ENCODE peak calls at places on chromosomes 5 and 9, in ten cellular contexts. One of them, this sample, is unnamed.
A peak's percentile ranks its signal among the peaks of the same experiment; 100 is the strongest.

GRCh38 chr5:61649231-61649630 is 317.2 kb downstream of the ZSWIM6 start:
- DNase-seq in heart right ventricle: no peak
- DNase-seq in lower lobe of right lung: no peak
- DNase-seq in activated B cell treated with CpG ODN at 0.5 μM for 24 hours: no peak
- DNase-seq in CD8-positive, alpha-beta T cell: no peak
- DNase-seq in lower leg skin: no peak
- DNase-seq in progenitor cell of endocrine pancreas: no peak
- DNase-seq in fibroblast of mammary gland: no peak
- DNase-seq in keratinocyte: no peak
- DNase-seq in NB4: no peak
- DNase-seq in this sample: no peak

GRCh38 chr5:179285236-179285635 is 60.0 kb downstream of the ADAMTS2 start:
- DNase-seq in fibroblast of mammary gland: no peak
- DNase-seq in lower lobe of right lung: peak; percentile 53
- DNase-seq in keratinocyte: no peak
- DNase-seq in progenitor cell of endocrine pancreas: no peak
- DNase-seq in CD8-positive, alpha-beta T cell: no peak
- DNase-seq in NB4: no peak
- DNase-seq in heart right ventricle: peak; percentile 83
- DNase-seq in activated B cell treated with CpG ODN at 0.5 μM for 24 hours: no peak
- DNase-seq in lower leg skin: peak; percentile 87
- DNase-seq in this sample: no peak

GRCh38 chr5:146291421-146292074 is 47.1 kb upstream of the POU4F3 start:
- DNase-seq in NB4: peak; percentile 65
- DNase-seq in lower leg skin: no peak
- DNase-seq in lower lobe of right lung: no peak
- DNase-seq in activated B cell treated with CpG ODN at 0.5 μM for 24 hours: no peak
- DNase-seq in progenitor cell of endocrine pancreas: no peak
- DNase-seq in keratinocyte: no peak
- DNase-seq in fibroblast of mammary gland: peak; percentile 62
- DNase-seq in heart right ventricle: no peak
- DNase-seq in CD8-positive, alpha-beta T cell: no peak
- DNase-seq in this sample: peak; percentile 7

GRCh38 chr5:109125755-109126429 is 283.9 kb downstream of the PJA2 start:
- DNase-seq in CD8-positive, alpha-beta T cell: no peak
- DNase-seq in lower lobe of right lung: no peak
- DNase-seq in fibroblast of mammary gland: no peak
- DNase-seq in lower leg skin: no peak
- DNase-seq in heart right ventricle: no peak
- DNase-seq in progenitor cell of endocrine pancreas: no peak
- DNase-seq in NB4: no peak
- DNase-seq in activated B cell treated with CpG ODN at 0.5 μM for 24 hours: no peak
- DNase-seq in keratinocyte: no peak
- DNase-seq in this sample: no peak

GRCh38 chr9:6098431-6098830 is 83.0 kb upstream of the RANBP6 start:
- DNase-seq in heart right ventricle: no peak
- DNase-seq in NB4: no peak
- DNase-seq in activated B cell treated with CpG ODN at 0.5 μM for 24 hours: no peak
- DNase-seq in keratinocyte: no peak
- DNase-seq in progenitor cell of endocrine pancreas: no peak
- DNase-seq in CD8-positive, alpha-beta T cell: no peak
- DNase-seq in lower lobe of right lung: no peak
- DNase-seq in fibroblast of mammary gland: peak; percentile 76
- DNase-seq in lower leg skin: no peak
- DNase-seq in this sample: no peak

GRCh38 chr5:68460147-68460760 is 244.7 kb downstream of the PIK3R1 start:
- DNase-seq in lower leg skin: no peak
- DNase-seq in progenitor cell of endocrine pancreas: no peak
- DNase-seq in heart right ventricle: no peak
- DNase-seq in activated B cell treated with CpG ODN at 0.5 μM for 24 hours: no peak
- DNase-seq in NB4: peak; percentile 75
- DNase-seq in keratinocyte: no peak
- DNase-seq in lower lobe of right lung: no peak
- DNase-seq in fibroblast of mammary gland: peak; percentile 79
- DNase-seq in CD8-positive, alpha-beta T cell: peak; percentile 32
- DNase-seq in this sample: peak; percentile 66

GRCh38 chr9:91282292-91282691 is 79.4 kb downstream of the AUH start:
- DNase-seq in fibroblast of mammary gland: peak; percentile 65
- DNase-seq in CD8-positive, alpha-beta T cell: no peak
- DNase-seq in progenitor cell of endocrine pancreas: no peak
- DNase-seq in keratinocyte: no peak
- DNase-seq in heart right ventricle: no peak
- DNase-seq in lower leg skin: no peak
- DNase-seq in activated B cell treated with CpG ODN at 0.5 μM for 24 hours: no peak
- DNase-seq in lower lobe of right lung: no peak
- DNase-seq in NB4: no peak
- DNase-seq in this sample: no peak

GRCh38 chr9:23341346-23341745 is 484.7 kb downstream of the ELAVL2 start:
- DNase-seq in CD8-positive, alpha-beta T cell: no peak
- DNase-seq in progenitor cell of endocrine pancreas: no peak
- DNase-seq in activated B cell treated with CpG ODN at 0.5 μM for 24 hours: no peak
- DNase-seq in NB4: no peak
- DNase-seq in keratinocyte: no peak
- DNase-seq in lower lobe of right lung: no peak
- DNase-seq in fibroblast of mammary gland: no peak
- DNase-seq in lower leg skin: no peak
- DNase-seq in heart right ventricle: no peak
- DNase-seq in this sample: no peak

GRCh38 chr5:112276996-112277395 is 142.1 kb downstream of the EPB41L4A start:
- DNase-seq in NB4: no peak
- DNase-seq in fibroblast of mammary gland: no peak
- DNase-seq in lower leg skin: no peak
- DNase-seq in activated B cell treated with CpG ODN at 0.5 μM for 24 hours: no peak
- DNase-seq in keratinocyte: no peak
- DNase-seq in CD8-positive, alpha-beta T cell: no peak
- DNase-seq in heart right ventricle: no peak
- DNase-seq in lower lobe of right lung: no peak
- DNase-seq in progenitor cell of endocrine pancreas: no peak
- DNase-seq in this sample: no peak

GRCh38 chr9:14203366-14204056 is 110.4 kb downstream of the NFIB start:
- DNase-seq in fibroblast of mammary gland: peak; percentile 45
- DNase-seq in heart right ventricle: peak; percentile 79
- DNase-seq in keratinocyte: no peak
- DNase-seq in CD8-positive, alpha-beta T cell: no peak
- DNase-seq in lower lobe of right lung: no peak
- DNase-seq in NB4: no peak
- DNase-seq in activated B cell treated with CpG ODN at 0.5 μM for 24 hours: no peak
- DNase-seq in progenitor cell of endocrine pancreas: no peak
- DNase-seq in lower leg skin: peak; percentile 87
- DNase-seq in this sample: no peak

GRCh38 chr9:91907387-91908292 is 42.4 kb downstream of the ROR2 start:
- DNase-seq in CD8-positive, alpha-beta T cell: no peak
- DNase-seq in NB4: no peak
- DNase-seq in lower leg skin: peak; percentile 70
- DNase-seq in heart right ventricle: no peak
- DNase-seq in progenitor cell of endocrine pancreas: no peak
- DNase-seq in lower lobe of right lung: no peak
- DNase-seq in keratinocyte: no peak
- DNase-seq in fibroblast of mammary gland: no peak
- DNase-seq in activated B cell treated with CpG ODN at 0.5 μM for 24 hours: no peak
- DNase-seq in this sample: no peak

GRCh38 chr5:4191024-4191423 is 595.4 kb downstream of the IRX1 start:
- DNase-seq in CD8-positive, alpha-beta T cell: no peak
- DNase-seq in keratinocyte: no peak
- DNase-seq in activated B cell treated with CpG ODN at 0.5 μM for 24 hours: no peak
- DNase-seq in progenitor cell of endocrine pancreas: no peak
- DNase-seq in fibroblast of mammary gland: no peak
- DNase-seq in NB4: peak; percentile 11
- DNase-seq in lower leg skin: no peak
- DNase-seq in lower lobe of right lung: no peak
- DNase-seq in heart right ventricle: no peak
- DNase-seq in this sample: no peak

GRCh38 chr5:158560170-158560569 is 539.5 kb downstream of the EBF1 start:
- DNase-seq in heart right ventricle: peak; percentile 27
- DNase-seq in keratinocyte: no peak
- DNase-seq in activated B cell treated with CpG ODN at 0.5 μM for 24 hours: peak; percentile 48
- DNase-seq in progenitor cell of endocrine pancreas: no peak
- DNase-seq in NB4: peak; percentile 89
- DNase-seq in CD8-positive, alpha-beta T cell: no peak
- DNase-seq in fibroblast of mammary gland: peak; percentile 67
- DNase-seq in lower lobe of right lung: no peak
- DNase-seq in lower leg skin: no peak
- DNase-seq in this sample: peak; percentile 73

GRCh38 chr9:112711050-112711689 is 6.7 kb downstream of the INIP start:
- DNase-seq in activated B cell treated with CpG ODN at 0.5 μM for 24 hours: no peak
- DNase-seq in CD8-positive, alpha-beta T cell: no peak
- DNase-seq in progenitor cell of endocrine pancreas: no peak
- DNase-seq in NB4: peak; percentile 16
- DNase-seq in fibroblast of mammary gland: peak; percentile 54
- DNase-seq in heart right ventricle: no peak
- DNase-seq in keratinocyte: no peak
- DNase-seq in lower lobe of right lung: no peak
- DNase-seq in lower leg skin: no peak
- DNase-seq in this sample: no peak

GRCh38 chr9:112703304-112703703 is 14.6 kb downstream of the INIP start:
- DNase-seq in CD8-positive, alpha-beta T cell: no peak
- DNase-seq in heart right ventricle: no peak
- DNase-seq in lower lobe of right lung: no peak
- DNase-seq in NB4: no peak
- DNase-seq in progenitor cell of endocrine pancreas: no peak
- DNase-seq in activated B cell treated with CpG ODN at 0.5 μM for 24 hours: no peak
- DNase-seq in fibroblast of mammary gland: no peak
- DNase-seq in lower leg skin: no peak
- DNase-seq in keratinocyte: no peak
- DNase-seq in this sample: no peak

GRCh38 chr9:112700080-112700479 is 17.8 kb downstream of the INIP start:
- DNase-seq in lower leg skin: no peak
- DNase-seq in NB4: no peak
- DNase-seq in activated B cell treated with CpG ODN at 0.5 μM for 24 hours: no peak
- DNase-seq in fibroblast of mammary gland: no peak
- DNase-seq in keratinocyte: no peak
- DNase-seq in lower lobe of right lung: no peak
- DNase-seq in progenitor cell of endocrine pancreas: no peak
- DNase-seq in CD8-positive, alpha-beta T cell: no peak
- DNase-seq in heart right ventricle: no peak
- DNase-seq in this sample: no peak

GRCh38 chr9:112705773-112706427 is 12.0 kb downstream of the INIP start:
- DNase-seq in lower leg skin: no peak
- DNase-seq in NB4: peak; percentile 23
- DNase-seq in CD8-positive, alpha-beta T cell: no peak
- DNase-seq in keratinocyte: peak; percentile 23
- DNase-seq in activated B cell treated with CpG ODN at 0.5 μM for 24 hours: no peak
- DNase-seq in lower lobe of right lung: no peak
- DNase-seq in progenitor cell of endocrine pancreas: no peak
- DNase-seq in heart right ventricle: no peak
- DNase-seq in fibroblast of mammary gland: peak; percentile 53
- DNase-seq in this sample: no peak
- TF ChIP-seq CTCF in lower leg skin: no peak
- TF ChIP-seq CTCF in NB4: no peak
- TF ChIP-seq CTCF in CD8-positive, alpha-beta T cell: no peak
- TF ChIP-seq CTCF in keratinocyte: peak; percentile 58
- TF ChIP-seq CTCF in activated B cell treated with CpG ODN at 0.5 μM for 24 hours: no peak
- TF ChIP-seq CTCF in lower lobe of right lung: peak; percentile 37
- TF ChIP-seq CTCF in progenitor cell of endocrine pancreas: peak; percentile 59
- TF ChIP-seq CTCF in heart right ventricle: peak; percentile 21
- TF ChIP-seq CTCF in fibroblast of mammary gland: peak; percentile 36
- TF ChIP-seq CTCF in this sample: no peak

DNA sequence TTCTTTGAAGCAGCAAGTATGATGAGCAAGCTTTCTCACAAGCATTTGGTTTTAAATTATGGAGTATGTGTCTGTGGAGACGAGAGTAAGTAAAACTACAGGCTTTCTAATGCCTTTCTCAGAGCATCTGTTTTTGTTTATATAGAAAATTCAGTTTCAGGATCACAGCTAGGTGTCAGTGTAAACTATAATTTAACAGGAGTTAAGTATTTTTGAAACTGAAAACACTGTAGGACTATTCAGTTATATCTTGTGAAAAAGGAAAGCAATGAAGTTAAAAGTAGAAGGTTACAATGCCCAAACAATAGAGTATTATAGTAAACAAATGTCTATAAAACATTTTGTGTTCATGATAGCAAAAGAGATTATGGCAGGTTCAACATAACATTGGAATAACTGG is 88.6 kb downstream of the JAK2 start:
- DNase-seq in lower leg skin: no peak
- DNase-seq in NB4: no peak
- DNase-seq in progenitor cell of endocrine pancreas: no peak
- DNase-seq in activated B cell treated with CpG ODN at 0.5 μM for 24 hours: no peak
- DNase-seq in fibroblast of mammary gland: no peak
- DNase-seq in keratinocyte: no peak
- DNase-seq in lower lobe of right lung: no peak
- DNase-seq in heart right ventricle: no peak
- DNase-seq in CD8-positive, alpha-beta T cell: no peak
- DNase-seq in this sample: peak; percentile 0
- TF ChIP-seq CTCF in lower leg skin: no peak
- TF ChIP-seq CTCF in NB4: no peak
- TF ChIP-seq CTCF in progenitor cell of endocrine pancreas: no peak
- TF ChIP-seq CTCF in activated B cell treated with CpG ODN at 0.5 μM for 24 hours: no peak
- TF ChIP-seq CTCF in fibroblast of mammary gland: no peak
- TF ChIP-seq CTCF in keratinocyte: no peak
- TF ChIP-seq CTCF in lower lobe of right lung: no peak
- TF ChIP-seq CTCF in heart right ventricle: no peak
- TF ChIP-seq CTCF in CD8-positive, alpha-beta T cell: no peak
- TF ChIP-seq CTCF in this sample: peak; percentile 6

DNA sequence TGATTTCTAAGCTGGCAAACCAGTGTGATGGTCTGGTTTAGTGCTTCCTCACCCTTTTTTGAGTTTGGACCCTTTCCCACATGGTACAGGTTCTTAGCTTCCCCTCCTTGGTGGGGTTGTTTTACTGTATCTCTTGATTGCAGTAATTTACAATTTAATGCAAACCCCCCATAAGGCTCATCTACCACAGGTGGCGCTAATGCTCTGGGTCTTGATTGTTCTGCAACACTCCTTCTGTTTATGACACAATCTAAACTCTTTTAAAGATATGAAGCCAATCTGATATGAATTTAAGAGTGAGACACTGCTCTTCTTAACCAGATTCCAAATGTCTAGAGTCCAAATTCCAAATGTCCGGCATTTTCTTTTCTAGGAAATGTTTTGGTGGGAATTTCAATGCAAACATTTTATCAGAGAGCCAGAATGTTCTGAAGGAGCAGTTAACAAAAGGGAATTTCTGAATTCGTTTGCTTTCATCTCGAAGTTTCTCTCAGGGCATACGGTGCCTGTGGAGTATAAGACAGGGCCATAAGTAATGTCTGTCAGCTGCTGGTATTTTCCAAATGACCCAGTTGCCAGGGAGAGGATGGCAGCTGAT is 246.7 kb downstream of the ARHGAP26 start:
- DNase-seq in fibroblast of mammary gland: peak; percentile 74
- DNase-seq in NB4: peak; percentile 66
- DNase-seq in progenitor cell of endocrine pancreas: no peak
- DNase-seq in activated B cell treated with CpG ODN at 0.5 μM for 24 hours: no peak
- DNase-seq in CD8-positive, alpha-beta T cell: peak; percentile 47
- DNase-seq in lower lobe of right lung: no peak
- DNase-seq in keratinocyte: no peak
- DNase-seq in heart right ventricle: no peak
- DNase-seq in lower leg skin: no peak
- DNase-seq in this sample: no peak
- TF ChIP-seq CTCF in fibroblast of mammary gland: peak; percentile 82
- TF ChIP-seq CTCF in NB4: peak; percentile 54
- TF ChIP-seq CTCF in progenitor cell of endocrine pancreas: peak; percentile 48
- TF ChIP-seq CTCF in activated B cell treated with CpG ODN at 0.5 μM for 24 hours: no peak
- TF ChIP-seq CTCF in CD8-positive, alpha-beta T cell: peak; percentile 38
- TF ChIP-seq CTCF in lower lobe of right lung: peak; percentile 55
- TF ChIP-seq CTCF in keratinocyte: peak; percentile 70
- TF ChIP-seq CTCF in heart right ventricle: peak; percentile 41
- TF ChIP-seq CTCF in lower leg skin: no peak
- TF ChIP-seq CTCF in this sample: peak; percentile 72

DNA sequence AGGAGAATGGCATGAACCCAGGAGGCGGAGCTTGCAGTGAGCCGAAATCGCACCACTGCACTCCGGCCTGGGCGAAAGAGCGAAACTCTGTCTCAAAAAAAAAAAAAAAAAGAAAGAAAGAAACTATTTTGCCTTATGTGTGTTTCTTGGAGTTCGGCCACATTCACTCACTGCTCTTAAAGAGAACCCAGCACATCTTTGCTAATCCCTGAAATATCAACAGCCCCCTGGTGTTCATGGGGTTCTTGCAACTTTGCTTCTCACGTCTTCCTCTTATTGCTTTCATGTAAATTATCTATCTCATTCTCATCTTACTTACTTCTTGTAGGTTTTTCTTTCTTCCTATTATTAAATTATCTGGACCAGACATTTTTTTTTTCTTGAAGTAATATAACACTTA is 126.3 kb upstream of the ASTN2 start:
- DNase-seq in CD8-positive, alpha-beta T cell: no peak
- DNase-seq in fibroblast of mammary gland: no peak
- DNase-seq in activated B cell treated with CpG ODN at 0.5 μM for 24 hours: no peak
- DNase-seq in NB4: no peak
- DNase-seq in lower lobe of right lung: no peak
- DNase-seq in heart right ventricle: no peak
- DNase-seq in lower leg skin: no peak
- DNase-seq in progenitor cell of endocrine pancreas: no peak
- DNase-seq in keratinocyte: no peak
- DNase-seq in this sample: no peak
- TF ChIP-seq CTCF in CD8-positive, alpha-beta T cell: no peak
- TF ChIP-seq CTCF in fibroblast of mammary gland: no peak
- TF ChIP-seq CTCF in activated B cell treated with CpG ODN at 0.5 μM for 24 hours: no peak
- TF ChIP-seq CTCF in NB4: no peak
- TF ChIP-seq CTCF in lower lobe of right lung: no peak
- TF ChIP-seq CTCF in heart right ventricle: no peak
- TF ChIP-seq CTCF in lower leg skin: no peak
- TF ChIP-seq CTCF in progenitor cell of endocrine pancreas: no peak
- TF ChIP-seq CTCF in keratinocyte: no peak
- TF ChIP-seq CTCF in this sample: no peak

This sample was measured in GM12864.